ENCODE peak calls at places on chromosome 22, in six cellular contexts. Z is COLO829, Y is cardiac fibroblast, V is HEK293T, N is fibroblast of lung, D is omental fat pad. U is an unnamed sample.

GRCh38 chr22:44623771-44624510 is 78.1 kb upstream of the PRR5 start:
- DNase-seq in Z (no peak), D (no peak), V (peak), N (peak), Y (peak), U (peak)

GRCh38 chr22:40043086-40043485 is 48.3 kb downstream of the FAM83F start:
- DNase-seq in N (no peak), Y (peak), D (no peak), V (no peak), Z (peak), U (peak)

GRCh38 chr22:19799322-19800190 is 39.0 kb downstream of the TBX1 start:
- DNase-seq in Y (peak), D (no peak), Z (no peak), N (peak), V (no peak), U (peak)

GRCh38 chr22:38455530-38456271 is 702 bp upstream of the KCNJ4 start:
- DNase-seq in D (no peak), Z (peak), N (peak), Y (peak), V (peak), U (no peak)

GRCh38 chr22:34111210-34111824 is 191.0 kb upstream of the LARGE1 start:
- DNase-seq in Z (peak), Y (peak), D (no peak), V (peak), N (no peak), U (peak)

GRCh38 chr22:37734402-37734700 is 37.5 kb downstream of the TRIOBP start:
- DNase-seq in D (no peak), Z (no peak), N (no peak), Y (no peak), V (no peak), U (no peak)

GRCh38 chr22:48071828-48072227 is 1309.4 kb downstream of the TBC1D22A start:
- DNase-seq in V (no peak), Z (no peak), Y (no peak), N (no peak), D (no peak), U (no peak)

GRCh38 chr22:31284241-31284745 is 8.0 kb downstream of the PIK3IP1 start:
- DNase-seq in Y (no peak), Z (peak), V (no peak), D (no peak), N (no peak), U (no peak)

GRCh38 chr22:30600925-30601324 is 6.0 kb upstream of the TCN2 start:
- DNase-seq in V (no peak), Y (no peak), N (no peak), Z (no peak), D (no peak), U (no peak)

GRCh38 chr22:43127166-43127908 is 15.9 kb downstream of the MCAT start:
- DNase-seq in Y (no peak), V (no peak), N (no peak), D (no peak), Z (no peak), U (no peak)

GRCh38 chr22:27719535-27720227 is 81.9 kb downstream of the MN1 start:
- DNase-seq in D (no peak), Y (no peak), Z (no peak), V (peak), N (peak), U (peak)

GRCh38 chr22:18083406-18083805 is 5.6 kb downstream of the PEX26 start:
- DNase-seq in Z (no peak), Y (no peak), D (no peak), V (no peak), N (no peak), U (no peak)

GRCh38 chr22:20803696-20804324 is 29.9 kb downstream of the SERPIND1 start:
- DNase-seq in N (peak), V (peak), Z (no peak), D (no peak), Y (peak), U (peak)

GRCh38 chr22:30859714-30860095 is 108.9 kb downstream of the MORC2 start:
- DNase-seq in N (no peak), V (peak), D (no peak), Z (no peak), Y (no peak), U (no peak)

GRCh38 chr22:41478473-41478872 is 9.6 kb downstream of the ACO2 start:
- DNase-seq in V (no peak), Y (no peak), Z (no peak), D (no peak), N (no peak), U (no peak)